ENCODE peak calls at places on chromosome 5, in eight cellular contexts. One of them, this sample, is unnamed.

GRCh38 chr5:109455598-109456096 is 45.9 kb upstream of the PJA2 start:
- DNase-seq in cardiac fibroblast: peak; percentile 99
- DNase-seq in right lobe of liver: no peak
- DNase-seq in RWPE1: peak; percentile 97
- DNase-seq in heart left ventricle: no peak
- DNase-seq in natural killer cell: no peak
- DNase-seq in AG10803: peak; percentile 96
- DNase-seq in B cell: no peak
- DNase-seq in this sample: no peak

GRCh38 chr5:131196331-131196730 is 25.6 kb downstream of the LYRM7 start:
- DNase-seq in cardiac fibroblast: no peak
- DNase-seq in right lobe of liver: no peak
- DNase-seq in RWPE1: no peak
- DNase-seq in heart left ventricle: no peak
- DNase-seq in natural killer cell: no peak
- DNase-seq in AG10803: peak; percentile 72
- DNase-seq in B cell: no peak
- DNase-seq in this sample: no peak

GRCh38 chr5:148998174-148998797 is 64.6 kb downstream of the SH3TC2 start:
- DNase-seq in cardiac fibroblast: peak; percentile 88
- DNase-seq in right lobe of liver: no peak
- DNase-seq in RWPE1: peak; percentile 59
- DNase-seq in heart left ventricle: no peak
- DNase-seq in natural killer cell: no peak
- DNase-seq in AG10803: peak; percentile 70
- DNase-seq in B cell: peak; percentile 20
- DNase-seq in this sample: no peak

GRCh38 chr5:116301110-116301509 is 216.3 kb downstream of the COMMD10 start:
- DNase-seq in cardiac fibroblast: no peak
- DNase-seq in right lobe of liver: no peak
- DNase-seq in RWPE1: no peak
- DNase-seq in heart left ventricle: no peak
- DNase-seq in natural killer cell: no peak
- DNase-seq in AG10803: no peak
- DNase-seq in B cell: no peak
- DNase-seq in this sample: no peak

GRCh38 chr5:18314192-18314778 is 680.0 kb downstream of the TAF11L14 start:
- DNase-seq in cardiac fibroblast: peak; percentile 50
- DNase-seq in right lobe of liver: no peak
- DNase-seq in RWPE1: peak; percentile 32
- DNase-seq in heart left ventricle: no peak
- DNase-seq in natural killer cell: no peak
- DNase-seq in AG10803: peak; percentile 31
- DNase-seq in B cell: peak; percentile 23
- DNase-seq in this sample: no peak

GRCh38 chr5:133861161-133861737 is 107.2 kb downstream of the C5orf15 start:
- DNase-seq in cardiac fibroblast: no peak
- DNase-seq in right lobe of liver: no peak
- DNase-seq in RWPE1: no peak
- DNase-seq in heart left ventricle: no peak
- DNase-seq in natural killer cell: no peak
- DNase-seq in AG10803: no peak
- DNase-seq in B cell: peak; percentile 68
- DNase-seq in this sample: no peak

GRCh38 chr5:141848771-141849370 is 29.3 kb downstream of the PCDH1 start:
- DNase-seq in cardiac fibroblast: peak; percentile 86
- DNase-seq in right lobe of liver: no peak
- DNase-seq in RWPE1: peak; percentile 98
- DNase-seq in heart left ventricle: no peak
- DNase-seq in natural killer cell: no peak
- DNase-seq in AG10803: peak; percentile 28
- DNase-seq in B cell: no peak
- DNase-seq in this sample: no peak

GRCh38 chr5:141889282-141889871 is 11.2 kb upstream of the PCDH1 start:
- DNase-seq in cardiac fibroblast: peak; percentile 54
- DNase-seq in right lobe of liver: no peak
- DNase-seq in RWPE1: no peak
- DNase-seq in heart left ventricle: no peak
- DNase-seq in natural killer cell: no peak
- DNase-seq in AG10803: no peak
- DNase-seq in B cell: no peak
- DNase-seq in this sample: peak; percentile 13

GRCh38 chr5:122517091-122517490 is 205.1 kb downstream of the SNCAIP start:
- DNase-seq in cardiac fibroblast: no peak
- DNase-seq in right lobe of liver: no peak
- DNase-seq in RWPE1: no peak
- DNase-seq in heart left ventricle: no peak
- DNase-seq in natural killer cell: no peak
- DNase-seq in AG10803: no peak
- DNase-seq in B cell: no peak
- DNase-seq in this sample: no peak

GRCh38 chr5:102855684-102856373 is 100.7 kb downstream of the PAM start:
- DNase-seq in cardiac fibroblast: no peak
- DNase-seq in right lobe of liver: no peak
- DNase-seq in RWPE1: no peak
- DNase-seq in heart left ventricle: no peak
- DNase-seq in natural killer cell: no peak
- DNase-seq in AG10803: no peak
- DNase-seq in B cell: no peak
- DNase-seq in this sample: no peak

GRCh38 chr5:162719720-162720119 is 652.1 kb downstream of the GABRG2 start:
- DNase-seq in cardiac fibroblast: no peak
- DNase-seq in right lobe of liver: no peak
- DNase-seq in RWPE1: no peak
- DNase-seq in heart left ventricle: no peak
- DNase-seq in natural killer cell: no peak
- DNase-seq in AG10803: no peak
- DNase-seq in B cell: no peak
- DNase-seq in this sample: no peak

GRCh38 chr5:98786178-98786853 is 12.9 kb downstream of the RGMB start:
- DNase-seq in cardiac fibroblast: no peak
- DNase-seq in right lobe of liver: no peak
- DNase-seq in RWPE1: no peak
- DNase-seq in heart left ventricle: no peak
- DNase-seq in natural killer cell: no peak
- DNase-seq in AG10803: no peak
- DNase-seq in B cell: no peak
- DNase-seq in this sample: no peak

GRCh38 chr5:173643964-173644363 is 27.5 kb upstream of the BOD1 start:
- DNase-seq in cardiac fibroblast: no peak
- DNase-seq in right lobe of liver: no peak
- DNase-seq in RWPE1: no peak
- DNase-seq in heart left ventricle: no peak
- DNase-seq in natural killer cell: no peak
- DNase-seq in AG10803: no peak
- DNase-seq in B cell: no peak
- DNase-seq in this sample: no peak

GRCh38 chr5:73171495-73171894 is 1.5 kb upstream of the TMEM174 start:
- DNase-seq in cardiac fibroblast: no peak
- DNase-seq in right lobe of liver: no peak
- DNase-seq in RWPE1: peak; percentile 21
- DNase-seq in heart left ventricle: no peak
- DNase-seq in natural killer cell: no peak
- DNase-seq in AG10803: no peak
- DNase-seq in B cell: no peak
- DNase-seq in this sample: no peak

GRCh38 chr5:110194191-110194590 is 504.5 kb downstream of the MAN2A1 start:
- DNase-seq in cardiac fibroblast: no peak
- DNase-seq in right lobe of liver: no peak
- DNase-seq in RWPE1: no peak
- DNase-seq in heart left ventricle: no peak
- DNase-seq in natural killer cell: no peak
- DNase-seq in AG10803: no peak
- DNase-seq in B cell: no peak
- DNase-seq in this sample: no peak

GRCh38 chr5:168917947-168918600 is 338.9 kb upstream of the PANK3 start:
- DNase-seq in cardiac fibroblast: no peak
- DNase-seq in right lobe of liver: no peak
- DNase-seq in RWPE1: no peak
- DNase-seq in heart left ventricle: no peak
- DNase-seq in natural killer cell: no peak
- DNase-seq in AG10803: no peak
- DNase-seq in B cell: no peak
- DNase-seq in this sample: no peak

GRCh38 chr5:79888643-79889042 is 102.4 kb downstream of the MTX3 start:
- DNase-seq in cardiac fibroblast: no peak
- DNase-seq in right lobe of liver: no peak
- DNase-seq in RWPE1: no peak
- DNase-seq in heart left ventricle: no peak
- DNase-seq in natural killer cell: no peak
- DNase-seq in AG10803: no peak
- DNase-seq in B cell: no peak
- DNase-seq in this sample: no peak

GRCh38 chr5:178404987-178405386 is 172.4 kb upstream of the PHYKPL start:
- DNase-seq in cardiac fibroblast: no peak
- DNase-seq in right lobe of liver: no peak
- DNase-seq in RWPE1: peak; percentile 50
- DNase-seq in heart left ventricle: no peak
- DNase-seq in natural killer cell: no peak
- DNase-seq in AG10803: peak; percentile 9
- DNase-seq in B cell: no peak
- DNase-seq in this sample: no peak

GRCh38 chr5:4563400-4563799 is 576.7 kb upstream of the ADAMTS16 start:
- DNase-seq in cardiac fibroblast: peak; percentile 10
- DNase-seq in right lobe of liver: no peak
- DNase-seq in RWPE1: no peak
- DNase-seq in heart left ventricle: no peak
- DNase-seq in natural killer cell: no peak
- DNase-seq in AG10803: peak; percentile 17
- DNase-seq in B cell: no peak
- DNase-seq in this sample: no peak

GRCh38 chr5:58085800-58086199 is 374.1 kb downstream of the PLK2 start:
- DNase-seq in cardiac fibroblast: peak; percentile 53
- DNase-seq in right lobe of liver: no peak
- DNase-seq in RWPE1: peak; percentile 80
- DNase-seq in heart left ventricle: no peak
- DNase-seq in natural killer cell: no peak
- DNase-seq in AG10803: no peak
- DNase-seq in B cell: no peak
- DNase-seq in this sample: no peak

GRCh38 chr5:152178350-152178699 is 226.8 kb downstream of the NMUR2 start:
- DNase-seq in cardiac fibroblast: no peak
- DNase-seq in right lobe of liver: no peak
- DNase-seq in RWPE1: no peak
- DNase-seq in heart left ventricle: no peak
- DNase-seq in natural killer cell: no peak
- DNase-seq in AG10803: no peak
- DNase-seq in B cell: no peak
- DNase-seq in this sample: no peak

DNA sequence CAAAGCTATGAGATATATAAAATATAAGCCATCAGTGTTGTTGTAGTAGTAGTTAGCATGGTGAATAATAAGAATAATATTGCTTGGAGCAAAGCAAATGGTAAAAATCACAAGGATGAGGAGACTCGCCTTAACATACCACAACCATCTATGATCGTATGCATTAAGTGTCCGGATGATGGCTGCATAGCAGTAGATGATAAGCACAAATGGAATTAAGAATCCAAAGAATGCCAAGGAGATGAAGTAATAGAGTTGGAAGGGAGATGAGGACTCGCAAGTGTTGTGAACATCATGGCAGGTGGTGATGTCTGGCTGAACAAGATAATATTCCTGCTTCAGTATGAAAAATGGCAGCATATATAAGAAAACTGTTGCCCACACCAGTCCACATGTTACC is 5.5 kb downstream of the F2RL2 start:
- DNase-seq in cardiac fibroblast: peak; percentile 90
- DNase-seq in right lobe of liver: no peak
- DNase-seq in RWPE1: no peak
- DNase-seq in heart left ventricle: no peak
- DNase-seq in natural killer cell: no peak
- DNase-seq in AG10803: peak; percentile 70
- DNase-seq in B cell: no peak
- DNase-seq in this sample: no peak
- TF ChIP-seq CTCF in cardiac fibroblast: no peak
- TF ChIP-seq CTCF in right lobe of liver: no peak
- TF ChIP-seq CTCF in RWPE1: no peak
- TF ChIP-seq CTCF in heart left ventricle: no peak
- TF ChIP-seq CTCF in natural killer cell: no peak
- TF ChIP-seq CTCF in AG10803: no peak
- TF ChIP-seq CTCF in B cell: no peak
- TF ChIP-seq CTCF in this sample: no peak

GRCh38 chr5:68744196-68744595 is 349.6 kb upstream of the SLC30A5 start:
- DNase-seq in cardiac fibroblast: no peak
- DNase-seq in right lobe of liver: no peak
- DNase-seq in RWPE1: no peak
- DNase-seq in heart left ventricle: no peak
- DNase-seq in natural killer cell: no peak
- DNase-seq in AG10803: no peak
- DNase-seq in B cell: no peak
- DNase-seq in this sample: no peak

GRCh38 chr5:68749076-68749475 is 344.7 kb upstream of the SLC30A5 start:
- DNase-seq in cardiac fibroblast: no peak
- DNase-seq in right lobe of liver: no peak
- DNase-seq in RWPE1: no peak
- DNase-seq in heart left ventricle: no peak
- DNase-seq in natural killer cell: no peak
- DNase-seq in AG10803: no peak
- DNase-seq in B cell: no peak
- DNase-seq in this sample: no peak

GRCh38 chr5:68746220-68747076 is 347.4 kb upstream of the SLC30A5 start:
- DNase-seq in cardiac fibroblast: no peak
- DNase-seq in right lobe of liver: peak; percentile 78
- DNase-seq in RWPE1: no peak
- DNase-seq in heart left ventricle: no peak
- DNase-seq in natural killer cell: no peak
- DNase-seq in AG10803: no peak
- DNase-seq in B cell: no peak
- DNase-seq in this sample: no peak

GRCh38 chr5:68747077-68747420 is 346.8 kb upstream of the SLC30A5 start:
- DNase-seq in cardiac fibroblast: no peak
- DNase-seq in right lobe of liver: no peak
- DNase-seq in RWPE1: no peak
- DNase-seq in heart left ventricle: no peak
- DNase-seq in natural killer cell: no peak
- DNase-seq in AG10803: no peak
- DNase-seq in B cell: no peak
- DNase-seq in this sample: no peak

GRCh38 chr5:68745459-68745858 is 348.4 kb upstream of the SLC30A5 start:
- DNase-seq in cardiac fibroblast: peak; percentile 21
- DNase-seq in right lobe of liver: no peak
- DNase-seq in RWPE1: no peak
- DNase-seq in heart left ventricle: no peak
- DNase-seq in natural killer cell: no peak
- DNase-seq in AG10803: peak; percentile 15
- DNase-seq in B cell: no peak
- DNase-seq in this sample: no peak
- TF ChIP-seq CTCF in cardiac fibroblast: peak; percentile 23
- TF ChIP-seq CTCF in right lobe of liver: peak; percentile 49
- TF ChIP-seq CTCF in RWPE1: peak; percentile 19
- TF ChIP-seq CTCF in heart left ventricle: no peak
- TF ChIP-seq CTCF in natural killer cell: no peak
- TF ChIP-seq CTCF in AG10803: peak; percentile 37
- TF ChIP-seq CTCF in B cell: no peak
- TF ChIP-seq CTCF in this sample: no peak

GRCh38 chr5:76074487-76074886 is 8.7 kb upstream of the SV2C start:
- DNase-seq in cardiac fibroblast: no peak
- DNase-seq in right lobe of liver: no peak
- DNase-seq in RWPE1: no peak
- DNase-seq in heart left ventricle: no peak
- DNase-seq in natural killer cell: no peak
- DNase-seq in AG10803: no peak
- DNase-seq in B cell: no peak
- DNase-seq in this sample: no peak
- TF ChIP-seq CTCF in cardiac fibroblast: no peak
- TF ChIP-seq CTCF in right lobe of liver: peak; percentile 35
- TF ChIP-seq CTCF in RWPE1: no peak
- TF ChIP-seq CTCF in heart left ventricle: peak; percentile 27
- TF ChIP-seq CTCF in natural killer cell: peak; percentile 45
- TF ChIP-seq CTCF in AG10803: no peak
- TF ChIP-seq CTCF in B cell: no peak
- TF ChIP-seq CTCF in this sample: no peak

GRCh38 chr5:146706321-146706972 is 172.1 kb downstream of the PPP2R2B start:
- DNase-seq in cardiac fibroblast: no peak
- DNase-seq in right lobe of liver: peak; percentile 43
- DNase-seq in RWPE1: no peak
- DNase-seq in heart left ventricle: no peak
- DNase-seq in natural killer cell: no peak
- DNase-seq in AG10803: no peak
- DNase-seq in B cell: no peak
- DNase-seq in this sample: no peak
- TF ChIP-seq CTCF in cardiac fibroblast: no peak
- TF ChIP-seq CTCF in right lobe of liver: no peak
- TF ChIP-seq CTCF in RWPE1: no peak
- TF ChIP-seq CTCF in heart left ventricle: no peak
- TF ChIP-seq CTCF in natural killer cell: no peak
- TF ChIP-seq CTCF in AG10803: no peak
- TF ChIP-seq CTCF in B cell: no peak
- TF ChIP-seq CTCF in this sample: no peak

This sample was measured in mesothelial cell of epicardium.